ENCODE peak calls at places on chromosomes 6 and 20, in seven cellular contexts. C, N, B, M, Z, A and K are unnamed samples.

GRCh38 chr6:83928286-83928685 is 68.8 kb downstream of the CYB5R4 start:
- DNase-seq in B (no peak), M (no peak), Z (no peak), N (no peak), C (no peak), A (no peak), K (no peak)

GRCh38 chr6:116511424-116512131 is at the start of gene CALHM5:
- DNase-seq in Z (no peak), M (no peak), A (peak), B (peak), C (no peak), N (peak), K (no peak)

GRCh38 chr6:12911387-12911960 is 194.9 kb downstream of the PHACTR1 start:
- DNase-seq in Z (no peak), B (peak), C (no peak), M (no peak), A (peak), N (peak), K (no peak)

GRCh38 chr20:52497731-52498130 is 306.2 kb upstream of the ZFP64 start:
- DNase-seq in N (no peak), Z (no peak), C (no peak), B (no peak), A (no peak), M (no peak), K (no peak)

GRCh38 chr6:83371428-83371827 is 59.4 kb downstream of the ME1 start:
- DNase-seq in Z (no peak), B (no peak), N (no peak), M (no peak), C (no peak), A (no peak), K (no peak)

GRCh38 chr6:125926711-125927110 is 29.9 kb upstream of the HINT3 start:
- DNase-seq in A (no peak), M (no peak), N (no peak), Z (no peak), C (no peak), B (no peak), K (no peak)

GRCh38 chr6:157198425-157199279 is 124.7 kb downstream of the TMEM242 start:
- DNase-seq in Z (no peak), C (no peak), M (no peak), A (no peak), B (no peak), N (peak), K (no peak)

GRCh38 chr20:45052698-45053440 is 48.1 kb downstream of the KCNS1 start:
- DNase-seq in C (peak), N (no peak), A (no peak), B (peak), M (no peak), Z (peak), K (no peak)

GRCh38 chr6:139369568-139370046 is 4.8 kb downstream of the CITED2 start:
- DNase-seq in N (peak), B (peak), C (peak), Z (peak), M (no peak), A (peak), K (no peak)

GRCh38 chr6:107124934-107125348 is 9.6 kb upstream of the BEND3 start:
- DNase-seq in N (no peak), Z (no peak), B (no peak), M (no peak), C (no peak), A (no peak), K (no peak)

GRCh38 chr6:27668442-27669275 is 195.8 kb upstream of the ZNF184 start:
- DNase-seq in N (peak), Z (peak), A (peak), C (no peak), B (peak), M (no peak), K (no peak)

GRCh38 chr6:138275976-138276375 is 57.7 kb upstream of the PBOV1 start:
- DNase-seq in A (no peak), N (no peak), B (no peak), M (no peak), Z (no peak), C (no peak), K (no peak)

GRCh38 chr6:87049779-87050178 is 45.1 kb downstream of the CGA start:
- DNase-seq in B (no peak), A (no peak), N (no peak), Z (no peak), C (no peak), M (no peak), K (no peak)

GRCh38 chr20:47149939-47150338 is 206.6 kb downstream of the ZMYND8 start:
- DNase-seq in B (no peak), C (no peak), M (no peak), N (no peak), A (no peak), Z (no peak), K (no peak)

GRCh38 chr6:39608652-39609345 is 116.4 kb downstream of the KIF6 start:
- DNase-seq in N (no peak), C (no peak), Z (peak), M (no peak), A (no peak), B (no peak), K (no peak)

GRCh38 chr6:149454405-149454848 is 30.4 kb downstream of the ZC3H12D start:
- DNase-seq in N (peak), M (no peak), B (peak), Z (no peak), A (peak), C (no peak), K (peak)